ENCODE peak calls at places on chromosomes 6 and 20, in eight cellular contexts. Q, B, X, J, U, G, D and I are unnamed samples.

GRCh38 chr6:106165885-106166485 is 79.8 kb downstream of the PRDM1 start:
- DNase-seq in Q (no peak), B (peak; percentile 28), X (no peak), J (no peak), U (no peak), G (peak; percentile 25), D (no peak), I (no peak)

GRCh38 chr20:20759132-20759531 is 46.7 kb upstream of the RALGAPA2 start:
- DNase-seq in Q (no peak), B (no peak), X (no peak), J (no peak), U (no peak), G (no peak), D (no peak), I (no peak)

GRCh38 chr20:50295762-50296449 is 105.3 kb downstream of the CEBPB start:
- DNase-seq in Q (peak; percentile 34), B (no peak), X (no peak), J (no peak), U (no peak), G (no peak), D (no peak), I (no peak)

GRCh38 chr6:43785220-43785752 is 15.3 kb downstream of the VEGFA start:
- DNase-seq in Q (no peak), B (no peak), X (no peak), J (no peak), U (no peak), G (no peak), D (no peak), I (no peak)

GRCh38 chr6:34086558-34086957 is 59.3 kb downstream of the GRM4 start:
- DNase-seq in Q (no peak), B (no peak), X (no peak), J (no peak), U (no peak), G (no peak), D (no peak), I (no peak)

GRCh38 chr6:37698264-37699137 is 818 bp upstream of the MDGA1 start:
- DNase-seq in Q (peak; percentile 51), B (peak; percentile 86), X (peak; percentile 47), J (peak; percentile 56), U (no peak), G (peak; percentile 80), D (peak; percentile 87), I (no peak)

GRCh38 chr6:109769213-109769612 is 78.1 kb downstream of the FIG4 start:
- DNase-seq in Q (no peak), B (no peak), X (no peak), J (no peak), U (no peak), G (no peak), D (no peak), I (no peak)

GRCh38 chr6:124780621-124781020 is 181.6 kb upstream of the RNF217 start:
- DNase-seq in Q (no peak), B (no peak), X (no peak), J (no peak), U (no peak), G (no peak), D (no peak), I (no peak)

GRCh38 chr20:32483351-32484220 is 101.5 kb downstream of the NOL4L start:
- DNase-seq in Q (peak; percentile 51), B (peak; percentile 92), X (peak; percentile 65), J (peak; percentile 86), U (no peak), G (peak; percentile 86), D (peak; percentile 97), I (peak; percentile 84)

GRCh38 chr20:29687438-29687837 is 1570.0 kb upstream of the DEFB115 start:
- DNase-seq in Q (no peak), B (no peak), X (no peak), J (no peak), U (no peak), G (no peak), D (no peak), I (no peak)

GRCh38 chr6:26065952-26066380 is 21.3 kb upstream of the HFE start:
- DNase-seq in Q (peak; percentile 47), B (peak; percentile 74), X (no peak), J (peak; percentile 89), U (peak; percentile 48), G (peak; percentile 86), D (peak; percentile 74), I (no peak)

GRCh38 chr6:118620202-118620601 is 31.2 kb downstream of the CEP85L start:
- DNase-seq in Q (no peak), B (no peak), X (no peak), J (no peak), U (no peak), G (no peak), D (no peak), I (no peak)

GRCh38 chr20:43736588-43737091 is 9.8 kb upstream of the GTSF1L start:
- DNase-seq in Q (no peak), B (peak; percentile 69), X (no peak), J (peak; percentile 33), U (no peak), G (peak; percentile 67), D (no peak), I (no peak)

GRCh38 chr6:140193269-140193668 is 818.8 kb upstream of the CITED2 start:
- DNase-seq in Q (no peak), B (no peak), X (no peak), J (no peak), U (no peak), G (peak; percentile 26), D (no peak), I (no peak)

GRCh38 chr6:23587582-23587981 is 538.4 kb upstream of the NRSN1 start:
- DNase-seq in Q (no peak), B (no peak), X (no peak), J (no peak), U (no peak), G (no peak), D (no peak), I (no peak)

GRCh38 chr6:158219229-158219628 is 51.1 kb downstream of the GTF2H5 start:
- DNase-seq in Q (no peak), B (no peak), X (no peak), J (peak; percentile 95), U (no peak), G (peak; percentile 97), D (no peak), I (no peak)

GRCh38 chr6:151018035-151018434 is 152.5 kb downstream of the MTHFD1L start:
- DNase-seq in Q (no peak), B (peak; percentile 10), X (no peak), J (no peak), U (no peak), G (peak; percentile 75), D (no peak), I (no peak)

GRCh38 chr6:151022492-151022891 is 157.0 kb downstream of the MTHFD1L start:
- DNase-seq in Q (no peak), B (no peak), X (no peak), J (no peak), U (no peak), G (peak; percentile 50), D (no peak), I (no peak)

GRCh38 chr6:151016107-151016506 is 150.6 kb downstream of the MTHFD1L start:
- DNase-seq in Q (no peak), B (peak; percentile 10), X (no peak), J (no peak), U (no peak), G (no peak), D (no peak), I (no peak)

GRCh38 chr6:151021878-151022277 is 156.4 kb downstream of the MTHFD1L start:
- DNase-seq in Q (no peak), B (no peak), X (no peak), J (peak; percentile 14), U (no peak), G (peak; percentile 62), D (no peak), I (peak; percentile 44)

DNA sequence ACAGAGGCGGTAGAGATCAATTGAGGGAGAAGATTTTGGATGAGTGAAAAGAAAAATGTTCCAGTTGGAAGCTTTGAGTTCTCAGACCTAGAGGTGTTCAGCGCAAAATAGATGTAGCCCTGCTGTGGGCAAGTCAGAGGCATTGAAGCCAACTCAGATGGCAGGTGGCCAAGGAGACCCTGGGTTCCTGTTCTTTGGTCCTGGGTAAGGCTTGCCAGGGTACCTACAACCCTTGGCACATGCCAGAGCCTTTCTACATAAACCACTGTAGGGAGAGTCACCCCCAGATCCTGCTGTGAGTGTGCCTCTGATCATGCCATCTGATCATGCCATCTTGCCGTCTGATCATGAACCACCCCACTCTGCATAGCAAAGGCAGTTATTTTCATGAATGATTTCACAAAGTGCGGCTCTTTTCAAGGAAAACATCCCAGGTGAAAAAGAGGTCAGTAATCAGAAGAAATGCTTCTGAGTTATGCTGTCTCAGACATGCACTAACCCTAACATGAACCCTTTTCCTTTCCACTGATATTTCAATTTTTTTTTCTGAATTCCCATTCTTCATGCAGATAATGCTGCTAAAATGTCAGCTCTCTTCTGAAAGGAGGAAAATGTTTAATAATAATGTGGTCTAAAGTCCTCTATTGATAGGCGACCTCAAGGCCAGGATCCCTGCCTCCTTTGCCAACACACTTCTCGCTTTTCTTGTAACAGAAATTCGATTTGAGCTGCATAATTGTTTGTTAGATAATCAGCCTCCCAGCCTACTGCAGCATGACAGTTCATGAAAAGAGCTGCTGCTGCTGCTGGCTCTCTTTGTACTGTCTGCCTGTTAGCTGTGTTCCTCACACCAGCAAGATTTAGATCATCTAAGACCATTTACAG is 153.7 kb downstream of the MTHFD1L start:
- DNase-seq in Q (no peak), B (peak; percentile 21), X (no peak), J (no peak), U (no peak), G (no peak), D (no peak), I (no peak)
- H3K36me3 ChIP-seq in Q (no peaks in the 10 kb centered on the region), B (peaks cover 78% of the 10 kb centered on the region), X (peaks cover 7% of the 10 kb centered on the region), J (peaks cover 2% of the 10 kb centered on the region), U (no peaks in the 10 kb centered on the region), G (peaks cover 21% of the 10 kb centered on the region), D (peaks cover 7% of the 10 kb centered on the region), I (peaks cover 42% of the 10 kb centered on the region)

DNA sequence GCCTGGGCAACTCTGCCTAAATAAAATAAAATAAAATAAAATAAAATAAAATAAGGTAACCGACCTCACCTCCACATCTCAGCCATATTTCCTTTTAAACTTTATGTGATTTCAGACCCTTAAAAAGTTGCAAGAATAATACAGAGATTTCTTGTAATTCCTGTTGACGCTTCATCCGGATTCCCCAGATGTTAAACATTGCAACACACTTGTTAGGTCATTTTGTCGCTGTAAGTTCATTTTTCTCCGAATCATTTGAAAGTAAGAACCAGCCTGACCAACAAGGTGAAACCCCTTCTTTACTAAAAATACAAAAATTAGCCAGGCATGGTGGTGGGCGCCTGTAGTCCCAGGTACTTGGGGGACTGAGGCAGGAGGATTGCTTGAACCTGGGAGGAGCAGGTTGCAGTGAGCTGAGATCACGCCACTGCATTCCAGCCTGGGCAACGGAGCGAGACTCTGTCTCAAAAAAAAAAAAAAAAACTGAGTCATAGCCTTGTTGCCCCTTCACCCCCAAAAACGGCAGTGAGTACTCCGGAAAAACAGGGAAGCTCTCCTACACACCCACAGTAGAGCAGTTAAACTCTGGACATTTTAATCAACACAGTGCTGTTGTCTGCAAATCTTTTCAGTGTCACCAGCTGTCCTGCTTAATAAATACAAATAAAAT is 5.9 kb downstream of the PYGB start:
- DNase-seq in Q (no peak), B (no peak), X (no peak), J (peak; percentile 57), U (no peak), G (no peak), D (peak; percentile 2), I (no peak)
- H3K4me3 ChIP-seq in Q (no peak overlapping the region), B (no peak overlapping the region), X (no peak overlapping the region), J (no peak overlapping the region), U (no peak overlapping the region), G (no peak overlapping the region), D (peak overlapping the region; percentile 15), I (no peak overlapping the region)

GRCh38 chr20:62363920-62364851 is 2.9 kb downstream of the LAMA5 start:
- DNase-seq in Q (peak; percentile 62), B (peak; percentile 74), X (no peak), J (peak; percentile 53), U (no peak), G (peak; percentile 87), D (peak; percentile 48), I (no peak)
- H3K36me3 ChIP-seq in Q (peaks cover 11% of the 10 kb centered on the region), B (peaks cover 16% of the 10 kb centered on the region), X (no peaks in the 10 kb centered on the region), J (no peaks in the 10 kb centered on the region), U (no peaks in the 10 kb centered on the region), G (peaks cover 58% of the 10 kb centered on the region), D (peaks cover 29% of the 10 kb centered on the region), I (peaks cover 11% of the 10 kb centered on the region)

GRCh38 chr20:56929606-56930005 is 300.5 kb downstream of the TFAP2C start:
- DNase-seq in Q (no peak), B (no peak), X (no peak), J (no peak), U (no peak), G (no peak), D (no peak), I (no peak)
- H3K4me3 ChIP-seq in Q (no peak overlapping the region), B (no peak overlapping the region), X (no peak overlapping the region), J (no peak overlapping the region), U (no peak overlapping the region), G (no peak overlapping the region), D (no peak overlapping the region), I (no peak overlapping the region)